ENCODE peak calls at places on chromosomes 12 and 14, in four cellular contexts. Z is GM23248, S is neural progenitor cell, F is HCT116. X is an unnamed sample. For H3K36me3, the result is how much of the 10 kb centered on the place peaks cover.

GRCh38 chr12:102806592-102806991 is 110.5 kb downstream of the PAH start:
- DNase-seq in Z (no peak), S (peak), F (no peak), X (no peak)

GRCh38 chr14:103372552-103373304 is 12.5 kb upstream of the MARK3 start:
- DNase-seq in S (peak), F (peak), Z (peak), X (no peak)

GRCh38 chr12:124352839-124353238 is 57.9 kb downstream of the RFLNA start:
- DNase-seq in Z (no peak), S (no peak), F (no peak), X (no peak)

GRCh38 chr14:104550340-104550848 is 29.2 kb upstream of the C14orf180 start:
- DNase-seq in F (no peak), S (no peak), Z (no peak), X (no peak)

GRCh38 chr14:95056476-95056875 is 100.9 kb downstream of the DICER1 start:
- DNase-seq in S (no peak), Z (no peak), F (no peak), X (no peak)

GRCh38 chr12:97561321-97562230 is 99.0 kb downstream of the RMST start:
- DNase-seq in S (no peak), Z (no peak), F (no peak), X (no peak)

GRCh38 chr14:34629657-34630529 is at the start of gene SNX6:
- DNase-seq in S (peak), Z (peak), F (peak), X (peak)

GRCh38 chr12:16346931-16347330 is 514 bp upstream of the MGST1 start:
- DNase-seq in Z (peak), F (no peak), S (no peak), X (no peak)

GRCh38 chr12:107372229-107372658 is 278.9 kb upstream of the CRY1 start:
- DNase-seq in F (no peak), S (no peak), Z (peak), X (peak)

DNA sequence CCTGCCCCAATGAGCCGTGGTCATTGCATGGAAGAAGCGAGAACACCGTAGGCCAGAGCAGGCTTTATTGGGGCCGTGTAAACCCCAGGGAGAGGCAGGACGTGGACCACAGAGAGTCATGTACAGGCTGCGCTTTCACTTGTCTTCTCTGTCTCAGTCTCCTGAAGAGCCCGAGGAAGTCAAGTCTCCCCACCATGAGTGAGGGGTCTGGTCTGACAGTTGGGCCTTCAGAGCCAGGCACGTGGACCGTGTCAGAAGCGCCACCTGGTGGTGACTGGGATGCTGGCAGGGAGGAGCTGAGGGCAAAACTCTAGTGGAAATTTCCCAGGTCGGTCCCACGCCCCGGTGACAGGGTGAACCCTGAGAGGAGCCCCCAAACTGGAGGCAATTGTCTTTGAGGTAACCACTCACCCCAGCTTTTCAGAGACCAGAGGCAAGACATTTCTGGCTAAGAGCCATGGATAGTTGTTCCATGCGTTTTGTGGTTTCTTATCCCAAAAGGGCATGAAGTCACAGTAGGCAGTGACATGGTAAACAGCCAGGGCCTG is 17.4 kb downstream of the RPS6KL1 start:
- DNase-seq in S (peak), Z (peak), F (peak), X (peak)
- TF ChIP-seq EZH2phosphoT487 in S (no peak), Z (no peak), F (no peak), X (no peak)

GRCh38 chr12:109912790-109913189 is 12.7 kb downstream of the TCHP start:
- DNase-seq in F (no peak), S (no peak), Z (no peak), X (no peak)
- H3K36me3 ChIP-seq in F (under half), S (under half), Z (under half), X (half or more)

DNA sequence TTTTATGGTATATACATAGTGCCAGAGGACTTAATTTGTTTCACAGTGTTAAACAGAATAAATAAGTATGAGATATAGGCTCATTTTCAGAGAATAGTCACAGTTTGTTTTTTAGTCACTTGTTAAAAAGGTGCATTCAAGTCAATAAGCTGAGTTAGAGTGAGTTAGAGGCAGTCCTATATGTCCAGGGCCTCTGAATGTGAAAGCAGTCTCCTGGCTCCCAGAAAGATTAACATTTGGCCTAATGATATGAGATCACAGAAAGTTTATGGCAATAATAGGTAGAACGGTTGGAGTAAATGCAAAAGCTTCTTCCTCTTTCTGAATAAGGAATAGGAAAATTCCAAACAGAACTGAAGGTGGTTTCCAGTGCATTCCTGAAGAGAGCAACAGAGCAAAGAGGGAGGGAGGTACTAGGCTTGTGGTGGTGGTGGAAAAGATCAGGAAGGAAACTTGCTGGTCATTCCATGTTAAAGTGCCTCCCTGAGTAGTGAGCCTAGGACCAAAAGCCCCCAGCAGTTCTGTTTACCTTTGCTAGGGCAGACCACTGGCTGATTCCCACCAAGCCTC is 54.4 kb downstream of the SLC38A4 start:
- DNase-seq in Z (peak), S (no peak), F (no peak), X (no peak)
- H3K4me3 ChIP-seq in Z (peak), S (no peak), F (no peak), X (no peak)

GRCh38 chr12:51524386-51524901 is 66.6 kb upstream of the SCN8A start:
- DNase-seq in S (no peak), Z (no peak), F (no peak), X (no peak)

GRCh38 chr12:51519755-51520154 is 71.3 kb upstream of the SCN8A start:
- DNase-seq in S (no peak), F (no peak), Z (no peak), X (no peak)

GRCh38 chr12:51520576-51521325 is 70.3 kb upstream of the SCN8A start:
- DNase-seq in S (peak), Z (no peak), F (no peak), X (no peak)

GRCh38 chr12:51522696-51523095 is 68.3 kb upstream of the SCN8A start:
- DNase-seq in S (no peak), F (no peak), Z (no peak), X (no peak)

DNA sequence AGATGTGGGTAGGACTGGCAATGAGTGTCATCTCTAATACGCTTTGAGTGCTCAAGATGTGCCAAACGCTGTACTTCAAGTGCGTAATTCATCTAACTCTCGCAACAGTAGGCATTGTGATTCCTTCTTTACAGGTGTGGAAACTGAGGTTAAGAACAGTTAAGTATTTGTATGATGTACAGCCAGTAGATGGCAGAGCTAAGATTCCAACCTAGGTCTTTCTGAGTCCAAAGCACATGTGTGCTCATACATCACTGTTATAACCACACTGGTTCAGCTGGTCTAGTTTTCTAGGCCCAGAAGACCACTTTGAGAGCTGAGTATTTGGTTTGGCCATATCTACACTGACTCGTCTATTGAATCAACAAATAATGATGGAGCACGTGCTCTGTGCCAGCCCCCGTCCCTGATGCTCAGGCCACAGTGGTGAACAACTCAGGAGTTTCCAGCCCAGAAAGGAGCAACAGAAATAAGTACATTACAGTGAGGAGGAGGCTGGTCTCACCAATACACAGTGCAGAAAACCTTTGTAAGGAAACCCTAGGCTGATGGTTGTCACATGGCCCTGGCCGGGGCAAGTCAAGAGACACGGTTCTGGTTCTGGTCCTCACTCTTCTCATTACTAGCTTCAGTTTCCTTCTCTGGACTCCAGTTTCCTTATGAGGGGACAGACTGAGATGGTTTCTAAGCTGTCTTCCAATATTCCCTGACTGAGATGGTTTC is 69.3 kb upstream of the SCN8A start:
- DNase-seq in S (no peak), Z (no peak), F (no peak), X (peak)
- TF ChIP-seq EZH2phosphoT487 in S (no peak), Z (no peak), F (no peak), X (no peak)

DNA sequence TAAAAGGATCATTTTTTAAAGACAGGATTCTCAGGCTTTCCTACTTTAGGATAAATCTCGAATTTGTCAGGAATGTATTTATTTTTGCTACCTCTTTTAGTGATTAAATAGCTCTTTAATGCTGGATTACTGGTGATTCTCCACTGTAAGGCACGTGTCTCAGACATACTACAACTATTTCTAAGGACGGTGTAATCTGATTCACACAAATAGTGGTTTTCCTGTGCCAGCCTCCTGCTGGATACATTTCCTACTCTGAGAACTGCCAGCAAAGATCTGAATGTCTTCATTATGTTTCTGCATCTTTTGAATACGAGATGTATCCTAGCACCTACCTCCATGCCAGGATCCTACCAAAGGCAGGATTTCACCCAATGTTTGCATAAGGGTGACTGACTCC is 120.7 kb downstream of the PRICKLE1 start:
- DNase-seq in Z (peak), F (no peak), S (no peak), X (peak)
- H3K36me3 ChIP-seq in Z (half or more), F (under half), S (under half), X (under half)

DNA sequence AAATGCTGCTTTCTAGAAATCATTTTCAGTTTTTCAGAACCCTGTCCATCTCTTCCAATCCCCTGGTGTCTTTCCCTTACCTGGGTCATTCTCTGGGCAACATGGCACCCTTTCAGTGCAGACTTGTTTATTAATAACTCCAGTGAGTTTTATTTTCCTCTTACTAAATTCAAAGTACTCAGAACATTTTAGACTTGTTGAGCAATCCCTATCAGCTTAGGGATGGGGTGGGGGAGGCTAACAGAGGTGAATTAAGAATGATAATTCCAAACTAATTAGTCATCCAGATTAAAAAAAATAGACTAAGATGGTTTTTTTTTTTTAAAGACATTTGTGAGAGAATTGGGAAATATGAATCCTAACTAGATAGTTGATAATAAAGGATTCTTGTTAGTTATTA is 10.7 kb downstream of the GPRC5A start:
- DNase-seq in S (no peak), Z (peak), F (no peak), X (no peak)
- H3K4me3 ChIP-seq in S (no peak), Z (peak), F (no peak), X (no peak)